ENCODE peak calls at places on chromosomes 16 and 17, in seven cellular contexts. One of them, this sample, is unnamed.

GRCh38 chr16:27424772-27425498 is 23.0 kb downstream of the IL21R start:
- DNase-seq in stimulated activated CD4-positive, alpha-beta T cell treated with anti-CD3 and anti-CD28 coated beads, TNF-alpha, amount 100 ng/mL, for 1 hour: no peak
- DNase-seq in dermis microvascular lymphatic vessel endothelial cell: no peak
- DNase-seq in fibroblast of pulmonary artery: no peak
- DNase-seq in NCI-H460: no peak
- DNase-seq in C1 segment of cervical spinal cord: no peak
- DNase-seq in HTR-8/SVneo: no peak
- DNase-seq in this sample: peak

GRCh38 chr16:76428858-76429257 is 151.7 kb downstream of the CNTNAP4 start:
- DNase-seq in stimulated activated CD4-positive, alpha-beta T cell treated with anti-CD3 and anti-CD28 coated beads, TNF-alpha, amount 100 ng/mL, for 1 hour: no peak
- DNase-seq in dermis microvascular lymphatic vessel endothelial cell: no peak
- DNase-seq in fibroblast of pulmonary artery: no peak
- DNase-seq in NCI-H460: peak
- DNase-seq in C1 segment of cervical spinal cord: no peak
- DNase-seq in HTR-8/SVneo: no peak
- DNase-seq in this sample: no peak

GRCh38 chr17:67435122-67435521 is 58.0 kb downstream of the PITPNC1 start:
- DNase-seq in stimulated activated CD4-positive, alpha-beta T cell treated with anti-CD3 and anti-CD28 coated beads, TNF-alpha, amount 100 ng/mL, for 1 hour: no peak
- DNase-seq in dermis microvascular lymphatic vessel endothelial cell: no peak
- DNase-seq in fibroblast of pulmonary artery: peak
- DNase-seq in NCI-H460: no peak
- DNase-seq in C1 segment of cervical spinal cord: no peak
- DNase-seq in HTR-8/SVneo: no peak
- DNase-seq in this sample: peak

GRCh38 chr17:68580236-68580903 is 20.8 kb downstream of the FAM20A start:
- DNase-seq in stimulated activated CD4-positive, alpha-beta T cell treated with anti-CD3 and anti-CD28 coated beads, TNF-alpha, amount 100 ng/mL, for 1 hour: no peak
- DNase-seq in dermis microvascular lymphatic vessel endothelial cell: no peak
- DNase-seq in fibroblast of pulmonary artery: peak
- DNase-seq in NCI-H460: no peak
- DNase-seq in C1 segment of cervical spinal cord: no peak
- DNase-seq in HTR-8/SVneo: no peak
- DNase-seq in this sample: no peak

GRCh38 chr17:77862890-77863813 is 95.4 kb upstream of the TNRC6C start:
- DNase-seq in stimulated activated CD4-positive, alpha-beta T cell treated with anti-CD3 and anti-CD28 coated beads, TNF-alpha, amount 100 ng/mL, for 1 hour: no peak
- DNase-seq in dermis microvascular lymphatic vessel endothelial cell: no peak
- DNase-seq in fibroblast of pulmonary artery: no peak
- DNase-seq in NCI-H460: no peak
- DNase-seq in C1 segment of cervical spinal cord: no peak
- DNase-seq in HTR-8/SVneo: no peak
- DNase-seq in this sample: no peak

GRCh38 chr17:66724581-66725341 is 110.2 kb upstream of the CACNG5 start:
- DNase-seq in stimulated activated CD4-positive, alpha-beta T cell treated with anti-CD3 and anti-CD28 coated beads, TNF-alpha, amount 100 ng/mL, for 1 hour: no peak
- DNase-seq in dermis microvascular lymphatic vessel endothelial cell: peak
- DNase-seq in fibroblast of pulmonary artery: peak
- DNase-seq in NCI-H460: no peak
- DNase-seq in C1 segment of cervical spinal cord: no peak
- DNase-seq in HTR-8/SVneo: no peak
- DNase-seq in this sample: no peak

GRCh38 chr17:78903101-78903779 is at the start of gene CEP295NL:
- DNase-seq in stimulated activated CD4-positive, alpha-beta T cell treated with anti-CD3 and anti-CD28 coated beads, TNF-alpha, amount 100 ng/mL, for 1 hour: no peak
- DNase-seq in dermis microvascular lymphatic vessel endothelial cell: peak
- DNase-seq in fibroblast of pulmonary artery: peak
- DNase-seq in NCI-H460: no peak
- DNase-seq in C1 segment of cervical spinal cord: no peak
- DNase-seq in HTR-8/SVneo: no peak
- DNase-seq in this sample: peak

GRCh38 chr16:19128454-19129210 is 14.9 kb downstream of the ITPRIPL2 start:
- DNase-seq in stimulated activated CD4-positive, alpha-beta T cell treated with anti-CD3 and anti-CD28 coated beads, TNF-alpha, amount 100 ng/mL, for 1 hour: no peak
- DNase-seq in dermis microvascular lymphatic vessel endothelial cell: no peak
- DNase-seq in fibroblast of pulmonary artery: no peak
- DNase-seq in NCI-H460: no peak
- DNase-seq in C1 segment of cervical spinal cord: no peak
- DNase-seq in HTR-8/SVneo: no peak
- DNase-seq in this sample: no peak

GRCh38 chr17:1713878-1714487 is 3.8 kb upstream of the TLCD2 start:
- DNase-seq in stimulated activated CD4-positive, alpha-beta T cell treated with anti-CD3 and anti-CD28 coated beads, TNF-alpha, amount 100 ng/mL, for 1 hour: no peak
- DNase-seq in dermis microvascular lymphatic vessel endothelial cell: peak
- DNase-seq in fibroblast of pulmonary artery: peak
- DNase-seq in NCI-H460: peak
- DNase-seq in C1 segment of cervical spinal cord: no peak
- DNase-seq in HTR-8/SVneo: peak
- DNase-seq in this sample: no peak

GRCh38 chr17:17484451-17484899 is 7.7 kb downstream of the MED9 start:
- DNase-seq in stimulated activated CD4-positive, alpha-beta T cell treated with anti-CD3 and anti-CD28 coated beads, TNF-alpha, amount 100 ng/mL, for 1 hour: no peak
- DNase-seq in dermis microvascular lymphatic vessel endothelial cell: peak
- DNase-seq in fibroblast of pulmonary artery: peak
- DNase-seq in NCI-H460: no peak
- DNase-seq in C1 segment of cervical spinal cord: no peak
- DNase-seq in HTR-8/SVneo: no peak
- DNase-seq in this sample: peak

GRCh38 chr16:9338068-9338467 is 246.6 kb downstream of the HAPSTR1 start:
- DNase-seq in stimulated activated CD4-positive, alpha-beta T cell treated with anti-CD3 and anti-CD28 coated beads, TNF-alpha, amount 100 ng/mL, for 1 hour: no peak
- DNase-seq in dermis microvascular lymphatic vessel endothelial cell: no peak
- DNase-seq in fibroblast of pulmonary artery: no peak
- DNase-seq in NCI-H460: no peak
- DNase-seq in C1 segment of cervical spinal cord: no peak
- DNase-seq in HTR-8/SVneo: no peak
- DNase-seq in this sample: no peak